ENCODE peak calls at places on chromosomes 5 and 9, in seven cellular contexts. One of them, this sample, is unnamed.

GRCh38 chr9:6055213-6055612 is 39.8 kb upstream of the RANBP6 start:
- DNase-seq in activated T-cell treated with anti-CD3 and anti-CD28 coated beads for 1 hour: no peak
- DNase-seq in stimulated activated CD4-positive, alpha-beta T cell treated with anti-CD3 and anti-CD28 coated beads, Interleukin-12 subunit alpha, Interleukin-12 subunit beta, amount 100 ng/mL, for 4 hours: no peak
- DNase-seq in nucleus accumbens: no peak
- DNase-seq in T-helper 17 cell: no peak
- DNase-seq in cardiac muscle cell: peak; percentile 98
- DNase-seq in NCI-H1105: peak; percentile 64
- DNase-seq in this sample: no peak

GRCh38 chr5:148957591-148958202 is 105.2 kb downstream of the SH3TC2 start:
- DNase-seq in activated T-cell treated with anti-CD3 and anti-CD28 coated beads for 1 hour: peak; percentile 8
- DNase-seq in stimulated activated CD4-positive, alpha-beta T cell treated with anti-CD3 and anti-CD28 coated beads, Interleukin-12 subunit alpha, Interleukin-12 subunit beta, amount 100 ng/mL, for 4 hours: peak; percentile 39
- DNase-seq in nucleus accumbens: no peak
- DNase-seq in T-helper 17 cell: peak; percentile 15
- DNase-seq in cardiac muscle cell: peak; percentile 24
- DNase-seq in NCI-H1105: no peak
- DNase-seq in this sample: peak; percentile 13

GRCh38 chr5:157926171-157926671 is 67.3 kb upstream of the CLINT1 start:
- DNase-seq in activated T-cell treated with anti-CD3 and anti-CD28 coated beads for 1 hour: no peak
- DNase-seq in stimulated activated CD4-positive, alpha-beta T cell treated with anti-CD3 and anti-CD28 coated beads, Interleukin-12 subunit alpha, Interleukin-12 subunit beta, amount 100 ng/mL, for 4 hours: no peak
- DNase-seq in nucleus accumbens: no peak
- DNase-seq in T-helper 17 cell: no peak
- DNase-seq in cardiac muscle cell: no peak
- DNase-seq in NCI-H1105: no peak
- DNase-seq in this sample: no peak

GRCh38 chr9:95516736-95517558 is at the start of gene PTCH1:
- DNase-seq in activated T-cell treated with anti-CD3 and anti-CD28 coated beads for 1 hour: peak; percentile 26
- DNase-seq in stimulated activated CD4-positive, alpha-beta T cell treated with anti-CD3 and anti-CD28 coated beads, Interleukin-12 subunit alpha, Interleukin-12 subunit beta, amount 100 ng/mL, for 4 hours: peak; percentile 49
- DNase-seq in nucleus accumbens: peak; percentile 52
- DNase-seq in T-helper 17 cell: no peak
- DNase-seq in cardiac muscle cell: peak; percentile 72
- DNase-seq in NCI-H1105: no peak
- DNase-seq in this sample: peak; percentile 13

GRCh38 chr5:26669523-26669922 is 368.9 kb downstream of the CDH9 start:
- DNase-seq in activated T-cell treated with anti-CD3 and anti-CD28 coated beads for 1 hour: no peak
- DNase-seq in stimulated activated CD4-positive, alpha-beta T cell treated with anti-CD3 and anti-CD28 coated beads, Interleukin-12 subunit alpha, Interleukin-12 subunit beta, amount 100 ng/mL, for 4 hours: no peak
- DNase-seq in nucleus accumbens: no peak
- DNase-seq in T-helper 17 cell: no peak
- DNase-seq in cardiac muscle cell: no peak
- DNase-seq in NCI-H1105: no peak
- DNase-seq in this sample: no peak

GRCh38 chr5:151196556-151197290 is 27.2 kb downstream of the CCDC69 start:
- DNase-seq in activated T-cell treated with anti-CD3 and anti-CD28 coated beads for 1 hour: no peak
- DNase-seq in stimulated activated CD4-positive, alpha-beta T cell treated with anti-CD3 and anti-CD28 coated beads, Interleukin-12 subunit alpha, Interleukin-12 subunit beta, amount 100 ng/mL, for 4 hours: no peak
- DNase-seq in nucleus accumbens: no peak
- DNase-seq in T-helper 17 cell: no peak
- DNase-seq in cardiac muscle cell: no peak
- DNase-seq in NCI-H1105: no peak
- DNase-seq in this sample: no peak

GRCh38 chr9:121888438-121888775 is 204.7 kb downstream of the TTLL11 start:
- DNase-seq in activated T-cell treated with anti-CD3 and anti-CD28 coated beads for 1 hour: no peak
- DNase-seq in stimulated activated CD4-positive, alpha-beta T cell treated with anti-CD3 and anti-CD28 coated beads, Interleukin-12 subunit alpha, Interleukin-12 subunit beta, amount 100 ng/mL, for 4 hours: no peak
- DNase-seq in nucleus accumbens: no peak
- DNase-seq in T-helper 17 cell: no peak
- DNase-seq in cardiac muscle cell: peak; percentile 60
- DNase-seq in NCI-H1105: no peak
- DNase-seq in this sample: no peak

GRCh38 chr5:133637206-133637605 is 24.9 kb upstream of the FSTL4 start:
- DNase-seq in activated T-cell treated with anti-CD3 and anti-CD28 coated beads for 1 hour: no peak
- DNase-seq in stimulated activated CD4-positive, alpha-beta T cell treated with anti-CD3 and anti-CD28 coated beads, Interleukin-12 subunit alpha, Interleukin-12 subunit beta, amount 100 ng/mL, for 4 hours: no peak
- DNase-seq in nucleus accumbens: no peak
- DNase-seq in T-helper 17 cell: no peak
- DNase-seq in cardiac muscle cell: no peak
- DNase-seq in NCI-H1105: no peak
- DNase-seq in this sample: no peak

GRCh38 chr5:81896764-81897163 is 75.1 kb upstream of the ATG10 start:
- DNase-seq in activated T-cell treated with anti-CD3 and anti-CD28 coated beads for 1 hour: no peak
- DNase-seq in stimulated activated CD4-positive, alpha-beta T cell treated with anti-CD3 and anti-CD28 coated beads, Interleukin-12 subunit alpha, Interleukin-12 subunit beta, amount 100 ng/mL, for 4 hours: no peak
- DNase-seq in nucleus accumbens: no peak
- DNase-seq in T-helper 17 cell: no peak
- DNase-seq in cardiac muscle cell: no peak
- DNase-seq in NCI-H1105: no peak
- DNase-seq in this sample: no peak

GRCh38 chr9:104997536-104997935 is 69.6 kb upstream of the ABCA1 start:
- DNase-seq in activated T-cell treated with anti-CD3 and anti-CD28 coated beads for 1 hour: no peak
- DNase-seq in stimulated activated CD4-positive, alpha-beta T cell treated with anti-CD3 and anti-CD28 coated beads, Interleukin-12 subunit alpha, Interleukin-12 subunit beta, amount 100 ng/mL, for 4 hours: no peak
- DNase-seq in nucleus accumbens: no peak
- DNase-seq in T-helper 17 cell: no peak
- DNase-seq in cardiac muscle cell: no peak
- DNase-seq in NCI-H1105: no peak
- DNase-seq in this sample: no peak

GRCh38 chr5:146592342-146592741 is 76.4 kb upstream of the GPR151 start:
- DNase-seq in activated T-cell treated with anti-CD3 and anti-CD28 coated beads for 1 hour: no peak
- DNase-seq in stimulated activated CD4-positive, alpha-beta T cell treated with anti-CD3 and anti-CD28 coated beads, Interleukin-12 subunit alpha, Interleukin-12 subunit beta, amount 100 ng/mL, for 4 hours: no peak
- DNase-seq in nucleus accumbens: no peak
- DNase-seq in T-helper 17 cell: no peak
- DNase-seq in cardiac muscle cell: no peak
- DNase-seq in NCI-H1105: no peak
- DNase-seq in this sample: no peak

GRCh38 chr5:180783340-180784052 is 19.1 kb downstream of the MGAT1 start:
- DNase-seq in activated T-cell treated with anti-CD3 and anti-CD28 coated beads for 1 hour: no peak
- DNase-seq in stimulated activated CD4-positive, alpha-beta T cell treated with anti-CD3 and anti-CD28 coated beads, Interleukin-12 subunit alpha, Interleukin-12 subunit beta, amount 100 ng/mL, for 4 hours: no peak
- DNase-seq in nucleus accumbens: no peak
- DNase-seq in T-helper 17 cell: no peak
- DNase-seq in cardiac muscle cell: no peak
- DNase-seq in NCI-H1105: no peak
- DNase-seq in this sample: no peak

GRCh38 chr5:180873628-180874520 is 12.8 kb upstream of the ZFP62 start:
- DNase-seq in activated T-cell treated with anti-CD3 and anti-CD28 coated beads for 1 hour: no peak
- DNase-seq in stimulated activated CD4-positive, alpha-beta T cell treated with anti-CD3 and anti-CD28 coated beads, Interleukin-12 subunit alpha, Interleukin-12 subunit beta, amount 100 ng/mL, for 4 hours: no peak
- DNase-seq in nucleus accumbens: no peak
- DNase-seq in T-helper 17 cell: no peak
- DNase-seq in cardiac muscle cell: peak; percentile 36
- DNase-seq in NCI-H1105: no peak
- DNase-seq in this sample: peak; percentile 15

GRCh38 chr5:110625376-110625999 is 101.0 kb downstream of the TMEM232 start:
- DNase-seq in activated T-cell treated with anti-CD3 and anti-CD28 coated beads for 1 hour: no peak
- DNase-seq in stimulated activated CD4-positive, alpha-beta T cell treated with anti-CD3 and anti-CD28 coated beads, Interleukin-12 subunit alpha, Interleukin-12 subunit beta, amount 100 ng/mL, for 4 hours: no peak
- DNase-seq in nucleus accumbens: no peak
- DNase-seq in T-helper 17 cell: no peak
- DNase-seq in cardiac muscle cell: peak; percentile 49
- DNase-seq in NCI-H1105: peak; percentile 2
- DNase-seq in this sample: no peak

GRCh38 chr9:101333923-101334702 is 50.7 kb downstream of the BAAT start:
- DNase-seq in activated T-cell treated with anti-CD3 and anti-CD28 coated beads for 1 hour: no peak
- DNase-seq in stimulated activated CD4-positive, alpha-beta T cell treated with anti-CD3 and anti-CD28 coated beads, Interleukin-12 subunit alpha, Interleukin-12 subunit beta, amount 100 ng/mL, for 4 hours: no peak
- DNase-seq in nucleus accumbens: no peak
- DNase-seq in T-helper 17 cell: no peak
- DNase-seq in cardiac muscle cell: no peak
- DNase-seq in NCI-H1105: no peak
- DNase-seq in this sample: no peak